ENCODE peak calls at places on chromosomes 13 and 19, in six cellular contexts. Q, C, N, W, B and A are unnamed samples.

GRCh38 chr19:19488041-19488874 is 27.1 kb downstream of the TSSK6 start:
- DNase-seq in Q (peak), N (peak), C (no peak), W (no peak), B (no peak), A (no peak)

GRCh38 chr13:96982672-96983071 is 11.6 kb downstream of the OXGR1 start:
- DNase-seq in N (peak), W (no peak), Q (no peak), B (no peak), C (no peak), A (no peak)

GRCh38 chr13:108508263-108508662 is 121.1 kb upstream of the MYO16 start:
- DNase-seq in W (peak), B (no peak), Q (peak), C (peak), N (no peak), A (no peak)

GRCh38 chr19:4474504-4475136 is 2.5 kb downstream of the HDGFL2 start:
- DNase-seq in B (peak), W (no peak), N (peak), Q (peak), C (peak), A (peak)

GRCh38 chr19:49201042-49201441 is 43.5 kb downstream of the TRPM4 start:
- DNase-seq in N (no peak), B (no peak), C (no peak), W (no peak), Q (no peak), A (no peak)

GRCh38 chr19:12828494-12828893 is 5.9 kb downstream of the RTBDN start:
- DNase-seq in C (no peak), W (peak), Q (peak), B (peak), N (no peak), A (peak)

GRCh38 chr13:36718686-36719085 is 44.9 kb downstream of the SERTM1 start:
- DNase-seq in B (no peak), Q (no peak), N (no peak), W (peak), C (no peak), A (no peak)

GRCh38 chr13:54029226-54029625 is 1000.6 kb downstream of the OLFM4 start:
- DNase-seq in W (no peak), N (no peak), Q (no peak), C (no peak), B (no peak), A (no peak)

GRCh38 chr13:34044660-34045080 is 226.7 kb downstream of the RFC3 start:
- DNase-seq in W (no peak), Q (no peak), B (no peak), N (peak), C (peak), A (no peak)

GRCh38 chr13:31131470-31131961 is 30.2 kb downstream of the HSPH1 start:
- DNase-seq in N (no peak), B (no peak), W (no peak), Q (no peak), C (no peak), A (no peak)

GRCh38 chr13:45167611-45168554 is 33.0 kb downstream of the KCTD4 start:
- DNase-seq in W (no peak), C (peak), N (no peak), Q (peak), B (no peak), A (no peak)

GRCh38 chr19:50790365-50790825 is at the start of gene ACP4:
- DNase-seq in W (no peak), N (no peak), B (no peak), Q (no peak), C (no peak), A (no peak)

GRCh38 chr13:48377857-48378256 is 35.1 kb downstream of the LPAR6 start:
- DNase-seq in B (no peak), C (no peak), Q (no peak), W (no peak), N (no peak), A (no peak)

GRCh38 chr13:42821437-42821836 is 40.1 kb downstream of the FAM216B start:
- DNase-seq in C (no peak), N (peak), W (no peak), Q (no peak), B (no peak), A (no peak)

GRCh38 chr19:17488593-17489391 is 18.5 kb downstream of the SLC27A1 start:
- DNase-seq in B (peak), Q (peak), N (peak), W (peak), C (no peak), A (peak)

GRCh38 chr13:100521912-100522490 is 66.6 kb downstream of the GGACT start:
- DNase-seq in C (no peak), Q (no peak), N (no peak), B (no peak), W (no peak), A (no peak)

GRCh38 chr19:13120817-13121216 is 2.8 kb downstream of the NACC1 start:
- DNase-seq in Q (no peak), N (no peak), C (no peak), W (no peak), B (no peak), A (no peak)

GRCh38 chr13:35722438-35723060 is 246.1 kb upstream of the MAB21L1 start:
- DNase-seq in C (no peak), W (no peak), N (no peak), Q (no peak), B (no peak), A (no peak)

GRCh38 chr19:15015946-15016542 is 33.2 kb upstream of the CASP14 start:
- DNase-seq in Q (peak), C (no peak), N (peak), B (no peak), W (peak), A (peak)

GRCh38 chr19:54873990-54874389 is at the start of gene FCAR:
- DNase-seq in W (no peak), N (no peak), Q (no peak), C (no peak), B (no peak), A (no peak)

GRCh38 chr19:23706657-23707056 is 19.6 kb upstream of the ZNF675 start:
- DNase-seq in C (no peak), Q (no peak), W (no peak), B (no peak), N (no peak), A (no peak)

GRCh38 chr13:33766724-33767123 is 51.2 kb upstream of the RFC3 start:
- DNase-seq in Q (no peak), W (no peak), B (no peak), N (no peak), C (no peak), A (no peak)

GRCh38 chr13:53010374-53011105 is 18.1 kb upstream of the OLFM4 start:
- DNase-seq in B (no peak), W (peak), N (no peak), C (no peak), Q (no peak), A (no peak)

GRCh38 chr19:55697069-55697440 is 22.0 kb downstream of the EPN1 start:
- DNase-seq in B (no peak), Q (no peak), C (no peak), W (no peak), N (no peak), A (no peak)

GRCh38 chr13:34459856-34460255 is 482.2 kb upstream of the NBEA start:
- DNase-seq in C (no peak), B (no peak), N (peak), Q (no peak), W (no peak), A (no peak)

GRCh38 chr13:74687452-74688180 is 553.4 kb upstream of the KLF12 start:
- DNase-seq in B (no peak), W (no peak), C (no peak), Q (no peak), N (peak), A (no peak)

GRCh38 chr13:47066261-47066660 is 169.4 kb upstream of the HTR2A start:
- DNase-seq in C (no peak), Q (no peak), B (no peak), N (no peak), W (no peak), A (no peak)

GRCh38 chr19:11169896-11170678 is 14.5 kb upstream of the SPC24 start:
- DNase-seq in N (no peak), Q (no peak), B (no peak), W (no peak), C (no peak), A (no peak)

GRCh38 chr13:98286814-98287213 is 109.7 kb upstream of the RNF113B start:
- DNase-seq in C (no peak), Q (no peak), W (no peak), N (no peak), B (no peak), A (no peak)

GRCh38 chr13:82938644-82939043 is 943.6 kb downstream of the SLITRK1 start:
- DNase-seq in Q (no peak), B (no peak), W (no peak), N (no peak), C (no peak), A (no peak)

DNA sequence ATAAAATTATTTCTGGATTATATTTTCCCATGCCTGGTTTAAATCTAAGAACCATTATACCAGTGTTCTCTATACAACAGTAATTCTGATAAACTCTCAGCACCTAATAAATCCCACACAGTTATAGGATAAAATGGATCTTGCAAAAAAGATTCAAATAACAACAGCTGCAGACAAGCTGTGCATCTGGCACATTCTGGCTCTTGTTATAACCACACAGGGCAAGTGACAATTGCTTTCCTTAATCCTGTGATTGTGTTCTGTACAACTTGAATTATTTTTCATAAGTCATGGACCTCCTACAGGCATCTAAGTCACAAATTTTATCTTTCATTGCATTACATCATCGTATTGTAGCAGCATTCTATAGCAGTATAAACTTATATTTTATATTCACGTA is 948.3 kb downstream of the SLITRK1 start:
- DNase-seq in N (no peak), C (no peak), Q (no peak), B (no peak), W (no peak), A (no peak)
- TF ChIP-seq JUN in N (no peak), C (no peak), Q (no peak), B (no peak), W (no peak), A (no peak)

GRCh38 chr19:35404879-35405622 is 34.2 kb downstream of the GPR42 start:
- DNase-seq in B (no peak), N (no peak), C (peak), W (peak), Q (peak), A (no peak)
- TF ChIP-seq JUN in B (peak), N (no peak), C (no peak), W (no peak), Q (peak), A (no peak)

GRCh38 chr13:49441312-49441711 is 2.6 kb downstream of the CAB39L start:
- DNase-seq in W (no peak), N (no peak), Q (no peak), C (no peak), B (no peak), A (no peak)

GRCh38 chr13:49435992-49436391 is 7.9 kb downstream of the CAB39L start:
- DNase-seq in B (no peak), W (no peak), N (no peak), C (no peak), Q (no peak), A (no peak)

GRCh38 chr13:49439609-49440008 is 4.3 kb downstream of the CAB39L start:
- DNase-seq in Q (no peak), B (no peak), N (no peak), W (no peak), C (no peak), A (no peak)

GRCh38 chr13:49437705-49438104 is 6.2 kb downstream of the CAB39L start:
- DNase-seq in N (no peak), Q (no peak), B (no peak), W (no peak), C (no peak), A (no peak)

DNA sequence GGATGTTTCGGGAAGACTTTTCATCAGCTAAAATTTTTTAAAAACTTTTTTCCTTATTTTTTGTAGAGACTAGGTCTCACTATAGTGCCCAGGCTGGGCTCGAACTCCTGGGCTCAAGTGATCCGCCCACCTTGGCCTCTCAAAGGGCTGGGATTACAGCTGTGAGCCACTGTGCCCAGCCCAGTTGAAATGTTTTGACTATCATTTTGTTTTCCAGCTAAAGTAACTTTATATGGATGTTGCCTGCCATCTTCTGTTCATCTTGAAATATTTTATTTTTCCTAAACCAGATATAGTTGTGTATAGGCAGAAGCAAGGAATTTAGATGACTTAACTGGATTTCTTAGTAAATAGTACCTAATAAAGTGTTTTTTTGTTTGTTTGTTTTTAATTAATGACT is 7.0 kb downstream of the CAB39L start:
- DNase-seq in N (no peak), C (no peak), Q (no peak), W (no peak), B (no peak), A (no peak)
- TF ChIP-seq JUN in N (no peak), C (no peak), Q (no peak), W (no peak), B (no peak), A (no peak)

GRCh38 chr19:16327131-16327450 is 2.5 kb downstream of the KLF2 start:
- DNase-seq in Q (no peak), N (no peak), W (no peak), B (no peak), C (no peak), A (no peak)

GRCh38 chr19:16328824-16329482 is 4.3 kb downstream of the KLF2 start:
- DNase-seq in Q (peak), W (no peak), C (no peak), B (no peak), N (peak), A (no peak)

GRCh38 chr19:16326401-16327130 is 1.9 kb downstream of the KLF2 start:
- DNase-seq in Q (no peak), C (no peak), W (no peak), B (peak), N (peak), A (peak)

GRCh38 chr19:16327501-16327900 is 2.9 kb downstream of the KLF2 start:
- DNase-seq in B (no peak), W (no peak), Q (no peak), N (no peak), C (no peak), A (no peak)

DNA sequence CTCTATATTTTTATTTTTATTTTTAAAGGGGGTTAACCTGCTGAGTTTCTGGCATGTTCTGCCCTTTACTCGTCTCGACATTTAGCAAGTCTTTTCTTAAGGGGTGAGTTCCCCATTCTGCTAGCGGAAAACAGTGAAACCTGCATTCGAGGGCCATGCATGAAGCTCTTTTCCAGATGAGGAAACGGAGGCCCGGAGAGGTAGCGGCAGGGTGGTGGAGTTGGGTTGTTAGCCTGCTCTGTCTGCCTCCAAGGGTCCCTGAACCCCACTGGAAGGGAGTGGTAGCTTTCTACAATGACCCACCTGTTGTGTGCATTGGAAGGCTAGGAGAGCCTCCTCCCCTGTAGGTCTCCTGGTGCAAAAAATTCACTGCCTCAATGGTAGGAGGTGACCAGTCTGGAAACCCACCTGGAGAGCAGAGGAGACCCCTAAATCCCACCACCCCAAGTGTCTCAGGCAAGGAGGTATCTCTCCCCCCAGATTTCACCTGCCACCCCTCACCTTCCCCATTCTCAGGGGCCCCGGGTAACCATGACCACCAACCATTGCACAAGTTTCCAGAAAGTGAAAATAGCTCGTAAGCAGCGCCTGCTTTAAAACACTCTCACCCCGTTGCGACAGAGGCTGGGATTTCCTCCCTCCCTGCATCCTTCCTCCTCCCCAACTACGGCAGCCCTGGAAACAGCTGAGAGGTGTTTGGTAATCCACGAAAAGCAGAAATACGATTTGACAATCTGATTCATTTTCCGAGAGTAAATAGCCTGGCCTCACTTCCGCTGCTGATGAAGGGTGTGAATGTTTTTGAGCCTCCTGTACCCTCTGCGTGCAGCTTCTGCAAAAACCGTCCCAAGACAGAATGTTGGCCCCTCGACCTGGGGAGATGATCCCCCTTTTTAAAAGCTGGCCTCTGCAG is 3.5 kb downstream of the KLF2 start:
- DNase-seq in B (no peak), W (no peak), Q (peak), C (no peak), N (peak), A (no peak)
- TF ChIP-seq JUN in B (no peak), W (no peak), Q (no peak), C (no peak), N (peak), A (no peak)

DNA sequence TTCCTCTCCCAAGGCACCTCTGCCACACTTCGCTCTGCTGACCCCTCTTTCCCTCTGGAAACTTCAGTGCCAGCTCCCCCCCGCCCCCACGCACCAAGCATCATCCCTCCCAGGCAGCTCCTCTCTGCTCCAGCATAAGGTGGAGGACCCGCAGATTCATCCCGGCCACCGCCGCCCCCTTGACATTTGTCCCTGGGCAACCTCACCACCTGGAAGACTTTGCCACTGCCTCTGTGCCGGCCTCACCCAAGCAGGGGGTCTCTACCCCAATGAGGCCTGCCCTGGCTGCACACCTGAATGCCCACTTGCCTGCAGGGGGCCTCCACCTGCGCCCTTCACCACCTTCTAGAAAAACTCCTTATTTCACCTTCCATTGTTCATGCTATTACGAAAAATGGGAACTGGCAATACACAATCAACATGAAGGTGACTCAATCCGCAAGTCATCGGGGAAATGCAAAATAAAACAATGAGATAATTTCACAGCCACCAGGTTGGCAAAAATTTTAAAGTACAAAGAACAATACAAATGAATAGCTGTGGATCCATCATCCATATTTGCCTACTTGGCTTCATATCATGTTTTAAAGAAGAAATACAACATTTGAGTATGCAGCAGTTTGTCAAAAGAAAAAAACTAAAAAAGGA is 21.9 kb downstream of the CCNE1 start:
- DNase-seq in Q (no peak), B (no peak), N (no peak), C (no peak), W (no peak), A (no peak)
- TF ChIP-seq JUN in Q (no peak), B (no peak), N (no peak), C (no peak), W (no peak), A (no peak)

DNA sequence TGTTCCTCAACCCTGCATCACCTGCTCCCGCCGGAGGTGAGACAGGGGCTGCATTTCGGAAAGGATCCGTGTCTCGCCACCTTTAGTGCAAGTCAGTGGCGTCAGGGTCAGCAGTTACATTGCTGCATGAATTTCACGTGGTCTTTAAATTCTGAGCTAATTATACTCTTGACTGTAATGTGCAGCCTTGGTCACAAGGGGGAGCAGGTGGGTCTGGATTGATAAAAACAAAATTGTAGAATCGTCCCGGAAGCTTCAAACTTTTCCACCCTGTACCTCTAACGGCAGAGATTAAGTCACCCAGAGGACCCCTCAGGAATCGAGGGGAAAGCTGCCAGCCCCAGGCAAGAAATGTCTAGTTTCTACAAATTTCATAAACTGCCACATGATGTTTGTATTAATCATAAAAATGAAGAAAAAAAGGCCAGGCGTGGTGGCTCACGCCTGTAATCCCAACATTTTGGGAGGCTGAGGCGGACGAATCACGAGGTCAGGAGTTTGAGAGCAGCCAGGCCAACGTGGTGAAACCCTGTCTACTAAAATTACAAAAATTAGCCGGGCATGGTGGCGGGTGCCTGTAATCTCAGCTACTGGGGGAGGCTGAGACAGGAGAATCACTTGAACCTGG is 20.2 kb downstream of the BBC3 start:
- DNase-seq in B (peak), W (peak), Q (peak), N (peak), C (peak), A (peak)
- TF ChIP-seq JUN in B (no peak), W (no peak), Q (no peak), N (no peak), C (no peak), A (no peak)

DNA sequence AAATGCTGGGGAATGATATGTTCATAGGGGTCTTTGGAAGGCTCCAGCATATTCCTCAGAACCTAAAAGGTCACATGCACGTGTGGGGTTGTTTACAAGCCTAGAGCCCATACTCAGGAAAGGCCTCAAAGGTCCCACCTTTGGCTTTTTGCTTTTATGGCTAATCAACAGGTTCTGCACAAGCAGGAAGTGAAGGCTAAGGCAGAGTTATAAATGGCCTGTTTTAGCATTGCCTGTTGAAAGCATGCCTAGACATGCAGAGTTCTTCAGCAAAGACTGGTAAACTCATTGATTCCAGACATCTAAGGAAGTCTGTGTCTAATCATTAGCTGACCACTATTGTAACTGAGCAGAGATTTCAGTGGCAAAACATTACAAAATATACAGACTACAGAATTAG is 198.3 kb downstream of the KCNRG start:
- DNase-seq in C (no peak), B (no peak), Q (no peak), N (no peak), W (no peak), A (no peak)
- TF ChIP-seq JUN in C (no peak), B (no peak), Q (no peak), N (no peak), W (no peak), A (no peak)

GRCh38 chr13:112743451-112744305 is 53.8 kb downstream of the ATP11A start:
- DNase-seq in Q (no peak), B (no peak), N (no peak), W (no peak), C (no peak), A (no peak)
- TF ChIP-seq JUN in Q (no peak), B (no peak), N (no peak), W (no peak), C (no peak), A (no peak)